ENCODE peak calls at places on chromosomes 3 and 15, in eight cellular contexts. L, B, Y, G, M, I, F and W are unnamed samples.

GRCh38 chr3:149215474-149215873 is 6.2 kb downstream of the CP start:
- DNase-seq in Y (no peak), M (peak), B (no peak), I (no peak), F (no peak), G (peak), L (no peak), W (no peak)

GRCh38 chr3:48215019-48215418 is 8.3 kb upstream of the CAMP start:
- DNase-seq in F (no peak), I (no peak), L (no peak), B (no peak), Y (peak), M (no peak), G (no peak), W (no peak)

GRCh38 chr3:64360261-64360660 is 135.0 kb upstream of the PRICKLE2 start:
- DNase-seq in G (no peak), M (no peak), L (no peak), I (no peak), Y (no peak), F (no peak), B (no peak), W (no peak)

GRCh38 chr15:90660195-90660995 is 56.8 kb upstream of the BLM start:
- DNase-seq in Y (peak), L (peak), B (no peak), I (peak), F (peak), G (peak), M (peak), W (peak)

GRCh38 chr3:174193559-174193958 is 665.6 kb upstream of the NAALADL2 start:
- DNase-seq in L (no peak), Y (no peak), G (peak), M (no peak), F (no peak), I (no peak), B (no peak), W (no peak)

GRCh38 chr3:42061711-42062408 is 29.3 kb upstream of the TRAK1 start:
- DNase-seq in B (no peak), G (peak), F (peak), I (peak), Y (peak), L (no peak), M (peak), W (no peak)

GRCh38 chr15:78105541-78106241 is 13.3 kb downstream of the SH2D7 start:
- DNase-seq in I (peak), F (no peak), Y (no peak), G (peak), M (peak), L (no peak), B (no peak), W (no peak)

GRCh38 chr3:97197083-97197482 is 382.7 kb downstream of the EPHA6 start:
- DNase-seq in Y (no peak), B (no peak), M (no peak), G (no peak), L (no peak), F (no peak), I (no peak), W (no peak)

GRCh38 chr3:57098418-57099310 is 38.2 kb downstream of the SPATA12 start:
- DNase-seq in Y (no peak), M (no peak), G (no peak), B (no peak), I (no peak), L (no peak), F (no peak), W (no peak)

GRCh38 chr3:148990211-148990610 is 1.1 kb upstream of the GYG1 start:
- DNase-seq in I (peak), M (no peak), G (no peak), L (peak), F (no peak), Y (peak), B (no peak), W (no peak)

GRCh38 chr15:51093865-51094605 is 671 bp downstream of the TNFAIP8L3 start:
- DNase-seq in G (peak), L (no peak), M (no peak), Y (peak), F (no peak), B (peak), I (no peak), W (no peak)

GRCh38 chr3:107523361-107524213 is 825 bp downstream of the BBX start:
- DNase-seq in G (peak), M (peak), F (peak), B (no peak), L (peak), I (peak), Y (peak), W (no peak)

GRCh38 chr3:23760871-23761373 is 44.8 kb upstream of the UBE2E1 start:
- DNase-seq in Y (no peak), G (no peak), M (no peak), B (no peak), L (peak), I (no peak), F (no peak), W (peak)

GRCh38 chr3:156037356-156037755 is 83.0 kb upstream of the KCNAB1 start:
- DNase-seq in M (no peak), B (no peak), Y (no peak), I (no peak), L (no peak), G (peak), F (no peak), W (no peak)

GRCh38 chr3:99479768-99480167 is 158.6 kb upstream of the COL8A1 start:
- DNase-seq in I (no peak), L (no peak), G (no peak), M (no peak), B (no peak), F (no peak), Y (no peak), W (no peak)

GRCh38 chr3:10334461-10334860 is 13.5 kb upstream of the SEC13 start:
- DNase-seq in M (peak), L (no peak), F (no peak), I (peak), G (peak), Y (no peak), B (no peak), W (no peak)

GRCh38 chr3:53489401-53490130 is 4.8 kb upstream of the CACNA1D start:
- DNase-seq in G (no peak), I (no peak), L (no peak), B (no peak), Y (no peak), M (no peak), F (no peak), W (no peak)

GRCh38 chr3:155065537-155065936 is 14.6 kb upstream of the MME start:
- DNase-seq in G (peak), B (no peak), Y (no peak), L (peak), I (peak), M (peak), F (no peak), W (no peak)

GRCh38 chr3:170356596-170357175 is 829 bp upstream of the SKIL start:
- DNase-seq in L (no peak), B (peak), Y (peak), I (peak), M (peak), G (peak), F (peak), W (no peak)

GRCh38 chr3:131218196-131218595 is 163.4 kb upstream of the NUDT16 start:
- DNase-seq in M (peak), G (peak), Y (no peak), B (no peak), L (no peak), I (peak), F (peak), W (no peak)

GRCh38 chr3:133588784-133589465 is 15.4 kb downstream of the CDV3 start:
- DNase-seq in L (no peak), F (no peak), B (no peak), I (no peak), Y (no peak), G (no peak), M (no peak), W (no peak)

GRCh38 chr3:44913868-44914468 is 39.6 kb downstream of the TGM4 start:
- DNase-seq in B (peak), I (peak), F (peak), M (peak), Y (peak), L (peak), G (peak), W (peak)

GRCh38 chr3:138768126-138768525 is 66.6 kb downstream of the PIK3CB start:
- DNase-seq in I (no peak), L (peak), B (no peak), Y (no peak), G (no peak), F (peak), M (no peak), W (no peak)

GRCh38 chr15:77187751-77188464 is 117.0 kb upstream of the TSPAN3 start:
- DNase-seq in G (peak), M (peak), Y (peak), F (no peak), L (peak), B (no peak), I (peak), W (no peak)

GRCh38 chr15:65801229-65801813 is 9.2 kb upstream of the DENND4A start:
- DNase-seq in M (no peak), L (no peak), Y (no peak), B (no peak), I (no peak), G (no peak), F (no peak), W (no peak)

GRCh38 chr15:39511915-39512260 is 69.0 kb upstream of the THBS1 start:
- DNase-seq in F (no peak), M (peak), G (peak), L (no peak), I (peak), Y (no peak), B (no peak), W (no peak)

GRCh38 chr3:190101320-190102117 is 19.2 kb downstream of the P3H2 start:
- DNase-seq in G (peak), Y (no peak), L (peak), I (peak), F (peak), B (no peak), M (peak), W (no peak)

GRCh38 chr3:49715611-49716121 is 3.8 kb downstream of the AMIGO3 start:
- DNase-seq in B (no peak), L (no peak), F (no peak), G (no peak), Y (peak), I (no peak), M (no peak), W (no peak)

GRCh38 chr15:49152552-49153337 is 2.7 kb downstream of the COPS2 start:
- DNase-seq in Y (no peak), I (no peak), M (no peak), B (no peak), F (no peak), L (no peak), G (no peak), W (no peak)

GRCh38 chr3:159761377-159761776 is 227.3 kb upstream of the IL12A start:
- DNase-seq in M (peak), I (peak), B (peak), Y (peak), L (no peak), G (peak), F (peak), W (no peak)

GRCh38 chr3:178519701-178520100 is 16.5 kb upstream of the KCNMB2 start:
- DNase-seq in B (no peak), L (no peak), F (no peak), I (no peak), G (no peak), Y (no peak), M (no peak), W (no peak)

GRCh38 chr3:134201201-134202130 is 49.2 kb downstream of the RYK start:
- DNase-seq in B (no peak), G (peak), M (peak), I (peak), Y (no peak), L (no peak), F (no peak), W (no peak)